ENCODE peak calls at places on chromosomes 3 and 15, in four cellular contexts. T is upper lobe of left lung, F is fibroblast of lung, O is endothelial cell of umbilical vein. N is an unnamed sample.
A peak's percentile ranks its signal among the peaks of the same experiment; 100 is the strongest.

GRCh38 chr3:125340121-125340520 is 35.0 kb downstream of the ZNF148 start:
- DNase-seq in O (no peak), F (no peak), T (no peak), N (no peak)

GRCh38 chr3:124664804-124665203 is 65.4 kb upstream of the UMPS start:
- DNase-seq in O (no peak), T (no peak), F (no peak), N (no peak)

GRCh38 chr3:188631291-188632010 is 477.5 kb downstream of the LPP start:
- DNase-seq in O (no peak), F (peak; percentile 91), T (no peak), N (no peak)

GRCh38 chr15:39404767-39405173 is 176.1 kb upstream of the THBS1 start:
- DNase-seq in O (no peak), T (no peak), F (peak; percentile 79), N (no peak)

GRCh38 chr3:32078085-32078634 is 28.3 kb upstream of the GPD1L start:
- DNase-seq in T (no peak), F (no peak), O (no peak), N (no peak)

GRCh38 chr3:112304611-112305010 is 10.6 kb upstream of the SLC9C1 start:
- DNase-seq in O (no peak), F (no peak), T (no peak), N (no peak)

GRCh38 chr3:64203969-64204632 is 21.2 kb downstream of the PRICKLE2 start:
- DNase-seq in F (no peak), T (no peak), O (no peak), N (no peak)

GRCh38 chr15:78060232-78060631 is 17.3 kb downstream of the TBC1D2B start:
- DNase-seq in O (no peak), F (no peak), T (no peak), N (no peak)

GRCh38 chr3:41684802-41685740 is 276.8 kb downstream of the ULK4 start:
- DNase-seq in F (no peak), T (no peak), O (no peak), N (no peak)

GRCh38 chr3:143793971-143794370 is 54.3 kb downstream of the SLC9A9 start:
- DNase-seq in F (no peak), T (no peak), O (no peak), N (no peak)

GRCh38 chr3:117322866-117323265 is 613.3 kb downstream of the TUSC7 start:
- DNase-seq in O (peak; percentile 25), F (peak; percentile 23), T (no peak), N (no peak)

GRCh38 chr3:169657351-169658124 is 6.0 kb downstream of the MECOM start:
- DNase-seq in T (no peak), O (peak; percentile 74), F (peak; percentile 30), N (no peak)

GRCh38 chr15:44591326-44591725 is 54.4 kb downstream of the EIF3J start:
- DNase-seq in F (no peak), O (no peak), T (no peak), N (no peak)

GRCh38 chr3:14371573-14372474 is 30.6 kb upstream of the SLC6A6 start:
- DNase-seq in F (peak; percentile 61), O (peak; percentile 7), T (no peak), N (no peak)

GRCh38 chr3:149581681-149582349 is 76.0 kb downstream of the WWTR1 start:
- DNase-seq in F (peak; percentile 84), O (peak; percentile 84), T (no peak), N (no peak)

GRCh38 chr3:155334897-155335883 is 41.7 kb upstream of the STRIT1 start:
- DNase-seq in F (no peak), T (no peak), O (peak; percentile 80), N (no peak)

GRCh38 chr3:118128886-118129285 is 905.8 kb downstream of the IGSF11 start:
- DNase-seq in O (no peak), T (no peak), F (peak; percentile 81), N (no peak)

GRCh38 chr3:129314757-129315385 is 36.2 kb downstream of the HMCES start:
- DNase-seq in F (peak; percentile 94), O (peak; percentile 85), T (peak; percentile 94), N (peak; percentile 50)

GRCh38 chr3:87771338-87772059 is 287.3 kb downstream of the CGGBP1 start:
- DNase-seq in T (no peak), O (peak; percentile 52), F (no peak), N (peak; percentile 53)

GRCh38 chr3:119524931-119525662 is 26.8 kb downstream of the TIMMDC1 start:
- DNase-seq in F (peak; percentile 38), O (peak; percentile 44), T (no peak), N (no peak)
- TF ChIP-seq CTCF in F (peak; percentile 48), O (peak; percentile 18), T (peak; percentile 31), N (no peak)

GRCh38 chr3:8491750-8492149 is 9.9 kb upstream of the LMCD1 start:
- DNase-seq in O (no peak), F (no peak), T (no peak), N (no peak)
- H3K36me3 ChIP-seq in O (no peaks in the 10 kb centered on the region), F (no peaks in the 10 kb centered on the region), T (no peaks in the 10 kb centered on the region), N (no peaks in the 10 kb centered on the region)

DNA sequence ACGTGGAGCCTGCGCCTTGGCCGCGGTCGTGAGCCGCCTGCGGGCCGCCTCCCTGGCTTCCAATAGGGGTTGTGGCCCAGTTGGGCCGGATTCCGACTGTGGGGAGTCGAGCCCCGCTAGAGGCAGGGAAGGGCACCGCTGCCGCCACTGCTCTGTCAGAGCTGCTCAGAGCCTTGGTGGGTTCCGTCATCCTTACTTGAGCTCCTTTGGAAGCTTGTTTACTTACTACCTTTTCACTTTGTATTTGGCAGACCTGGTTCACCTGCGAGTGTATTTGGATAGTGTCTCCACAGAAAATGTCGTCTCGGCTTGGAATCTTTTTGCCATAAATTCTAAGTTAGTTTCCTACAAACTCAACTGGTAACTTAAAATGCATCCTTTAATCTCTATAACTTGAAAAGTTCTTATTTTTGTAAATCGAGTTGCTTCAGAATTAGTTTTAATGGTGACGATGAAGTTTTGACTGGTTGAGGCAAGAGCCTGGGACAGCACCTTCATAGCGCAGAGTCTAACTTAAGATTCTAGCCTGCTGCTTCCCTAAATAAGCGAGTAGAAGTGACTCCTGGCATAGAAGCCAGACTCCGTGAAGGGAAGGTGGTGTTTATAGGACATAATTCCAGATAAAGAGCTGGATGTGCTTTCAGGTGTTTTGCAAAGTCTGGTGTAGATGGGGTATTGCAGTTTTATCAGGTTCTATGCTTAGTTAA is 800 bp downstream of the DAG1 start:
- DNase-seq in O (no peak), T (no peak), F (peak; percentile 27), N (no peak)
- TF ChIP-seq CTCF in O (peak; percentile 7), T (no peak), F (no peak), N (no peak)

GRCh38 chr3:47018269-47018611 is 38.8 kb downstream of the NBEAL2 start:
- DNase-seq in F (no peak), O (no peak), T (no peak), N (no peak)
- H3K36me3 ChIP-seq in F (peaks cover 8% of the 10 kb centered on the region), O (peaks cover 6% of the 10 kb centered on the region), T (peaks cover 53% of the 10 kb centered on the region), N (peaks cover 17% of the 10 kb centered on the region)

GRCh38 chr15:37134699-37135131 is 34.4 kb upstream of the MEIS2 start:
- DNase-seq in F (peak; percentile 63), O (peak; percentile 53), T (no peak), N (no peak)

GRCh38 chr15:37135225-37135624 is 34.9 kb upstream of the MEIS2 start:
- DNase-seq in O (peak; percentile 36), T (no peak), F (no peak), N (no peak)

GRCh38 chr15:37134244-37134643 is 33.9 kb upstream of the MEIS2 start:
- DNase-seq in T (no peak), O (no peak), F (no peak), N (no peak)

GRCh38 chr15:37132826-37133417 is 32.6 kb upstream of the MEIS2 start:
- DNase-seq in O (no peak), F (no peak), T (no peak), N (no peak)

GRCh38 chr15:37133619-37134018 is 33.3 kb upstream of the MEIS2 start:
- DNase-seq in F (peak; percentile 61), T (no peak), O (peak; percentile 51), N (no peak)
- TF ChIP-seq CTCF in F (peak; percentile 40), T (peak; percentile 26), O (no peak), N (no peak)

N was measured in CD8-positive, alpha-beta T cell.